ENCODE peak calls at places on chromosomes 6 and 20, in five cellular contexts. S is A549, P is stomach, O is GM12878, F is H1. G is an unnamed sample.
A peak's percentile ranks its signal among the peaks of the same experiment; 100 is the strongest.

GRCh38 chr6:151497935-151498726 is 4.3 kb downstream of the CCDC170 start:
- DNase-seq in S (no peak), P (no peak), O (no peak), F (no peak), G (no peak)

GRCh38 chr6:7832904-7833752 is 77.5 kb downstream of the TXNDC5 start:
- DNase-seq in S (no peak), P (no peak), O (no peak), F (no peak), G (no peak)

GRCh38 chr6:73774311-73774766 is 78.3 kb downstream of the CD109 start:
- DNase-seq in S (peak; percentile 9), P (no peak), O (peak; percentile 9), F (no peak), G (no peak)

GRCh38 chr6:53492860-53493634 is 51.9 kb downstream of the GCLC start:
- DNase-seq in S (peak; percentile 40), P (no peak), O (no peak), F (peak; percentile 49), G (no peak)

GRCh38 chr6:140203611-140204553 is 829.4 kb upstream of the CITED2 start:
- DNase-seq in S (no peak), P (no peak), O (no peak), F (no peak), G (no peak)

GRCh38 chr20:63097336-63097831 is 90.6 kb upstream of the BHLHE23 start:
- DNase-seq in S (no peak), P (no peak), O (no peak), F (peak; percentile 41), G (peak; percentile 3)

GRCh38 chr6:73032586-73032985 is 192.7 kb downstream of the KHDC1L start:
- DNase-seq in S (peak; percentile 2), P (no peak), O (no peak), F (no peak), G (no peak)

GRCh38 chr20:15339264-15339663 is 1001.9 kb upstream of the FLRT3 start:
- DNase-seq in S (no peak), P (no peak), O (no peak), F (no peak), G (no peak)

GRCh38 chr20:30485331-30486102 is 771.9 kb upstream of the DEFB115 start:
- DNase-seq in S (no peak), P (no peak), O (no peak), F (peak; percentile 16), G (no peak)

GRCh38 chr6:43180985-43181384 is 1.0 kb upstream of the CUL9 start:
- DNase-seq in S (no peak), P (no peak), O (no peak), F (no peak), G (no peak)

GRCh38 chr6:151254451-151255081 is 14.8 kb downstream of the AKAP12 start:
- DNase-seq in S (no peak), P (no peak), O (no peak), F (no peak), G (no peak)

GRCh38 chr6:7198833-7199800 is 91.4 kb downstream of the RREB1 start:
- DNase-seq in S (no peak), P (no peak), O (no peak), F (no peak), G (no peak)

GRCh38 chr6:56689114-56689513 is 46.4 kb upstream of the DST start:
- DNase-seq in S (no peak), P (no peak), O (no peak), F (no peak), G (no peak)

GRCh38 chr6:20377623-20378265 is 23.9 kb upstream of the E2F3 start:
- DNase-seq in S (no peak), P (no peak), O (no peak), F (no peak), G (no peak)

GRCh38 chr6:156563710-156564109 is 213.5 kb upstream of the ARID1B start:
- DNase-seq in S (no peak), P (no peak), O (no peak), F (no peak), G (no peak)

GRCh38 chr6:75458895-75459294 is 34.7 kb downstream of the FILIP1 start:
- DNase-seq in S (peak; percentile 49), P (no peak), O (no peak), F (no peak), G (no peak)

GRCh38 chr6:45537539-45537938 is 159.8 kb upstream of the SUPT3H start:
- DNase-seq in S (no peak), P (no peak), O (no peak), F (no peak), G (no peak)

GRCh38 chr6:39416026-39416425 is 93.5 kb upstream of the KCNK16 start:
- DNase-seq in S (no peak), P (no peak), O (no peak), F (no peak), G (no peak)

GRCh38 chr6:4017058-4017457 is 61.9 kb downstream of the FAM217A start:
- DNase-seq in S (no peak), P (no peak), O (no peak), F (no peak), G (no peak)

GRCh38 chr6:35392111-35392702 is 49.8 kb downstream of the PPARD start:
- DNase-seq in S (no peak), P (peak; percentile 95), O (no peak), F (no peak), G (peak; percentile 70)

GRCh38 chr6:32529697-32530429 is at the start of gene HLA-DRB5:
- DNase-seq in S (no peak), P (peak; percentile 34), O (peak; percentile 58), F (no peak), G (no peak)

GRCh38 chr20:39886650-39887190 is 802.3 kb downstream of the MAFB start:
- DNase-seq in S (no peak), P (no peak), O (no peak), F (no peak), G (no peak)

GRCh38 chr20:41072099-41072798 is 43.6 kb downstream of the TOP1 start:
- DNase-seq in S (no peak), P (no peak), O (no peak), F (no peak), G (peak; percentile 26)

GRCh38 chr20:48404598-48404997 is 423.2 kb downstream of the PREX1 start:
- DNase-seq in S (peak; percentile 13), P (no peak), O (no peak), F (no peak), G (no peak)

GRCh38 chr20:36497856-36498255 is 43.5 kb upstream of the MYL9 start:
- DNase-seq in S (no peak), P (peak; percentile 74), O (no peak), F (no peak), G (no peak)

GRCh38 chr6:2960935-2961334 is 10.4 kb downstream of the SERPINB6 start:
- DNase-seq in S (no peak), P (no peak), O (no peak), F (no peak), G (no peak)

GRCh38 chr6:2959909-2960719 is 11.3 kb downstream of the SERPINB6 start:
- DNase-seq in S (no peak), P (no peak), O (no peak), F (no peak), G (no peak)

GRCh38 chr6:2961971-2962370 is 9.4 kb downstream of the SERPINB6 start:
- DNase-seq in S (no peak), P (peak; percentile 78), O (no peak), F (no peak), G (no peak)

GRCh38 chr6:2962636-2963035 is 8.7 kb downstream of the SERPINB6 start:
- DNase-seq in S (no peak), P (no peak), O (no peak), F (no peak), G (no peak)

DNA sequence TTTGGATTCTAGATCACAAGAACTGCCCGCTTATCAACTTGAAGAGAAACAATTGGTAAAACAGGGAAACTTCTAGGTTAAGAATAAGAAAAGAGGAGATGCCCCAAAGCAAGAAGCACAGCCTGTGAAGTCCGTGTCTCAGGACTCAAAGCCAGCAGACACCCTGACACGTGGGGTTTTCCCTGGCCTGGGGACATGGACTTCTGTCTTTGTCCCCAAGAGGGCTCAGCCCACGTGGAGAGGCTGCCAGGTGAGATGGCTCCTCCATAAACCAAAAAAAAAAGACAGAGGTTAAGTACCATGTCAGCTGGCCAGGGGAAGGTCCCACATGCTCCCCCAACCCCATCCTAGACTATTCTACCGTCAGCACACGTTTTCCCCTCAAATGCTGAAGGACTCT is 9.9 kb downstream of the SERPINB6 start:
- DNase-seq in S (no peak), P (no peak), O (no peak), F (no peak), G (no peak)
- TF ChIP-seq EP300 in S (no peak), P (no peak), O (no peak), F (no peak), G (no peak)

GRCh38 chr6:139066080-139066479 is 37.5 kb downstream of the ABRACL start:
- DNase-seq in S (no peak), P (no peak), O (no peak), F (no peak), G (no peak)

GRCh38 chr6:139062921-139063320 is 34.4 kb downstream of the ABRACL start:
- DNase-seq in S (no peak), P (no peak), O (no peak), F (no peak), G (no peak)

GRCh38 chr6:139073118-139073517 is 44.6 kb downstream of the ABRACL start:
- DNase-seq in S (no peak), P (no peak), O (no peak), F (no peak), G (no peak)

GRCh38 chr6:139064981-139065665 is 36.6 kb downstream of the ABRACL start:
- DNase-seq in S (no peak), P (no peak), O (no peak), F (no peak), G (no peak)

GRCh38 chr6:139068846-139069245 is 40.3 kb downstream of the ABRACL start:
- DNase-seq in S (no peak), P (no peak), O (no peak), F (no peak), G (no peak)
- H3K4me3 ChIP-seq in S (no peak overlapping the region), P (no peak overlapping the region), O (no peak overlapping the region), F (no peak overlapping the region), G (no peak overlapping the region)

DNA sequence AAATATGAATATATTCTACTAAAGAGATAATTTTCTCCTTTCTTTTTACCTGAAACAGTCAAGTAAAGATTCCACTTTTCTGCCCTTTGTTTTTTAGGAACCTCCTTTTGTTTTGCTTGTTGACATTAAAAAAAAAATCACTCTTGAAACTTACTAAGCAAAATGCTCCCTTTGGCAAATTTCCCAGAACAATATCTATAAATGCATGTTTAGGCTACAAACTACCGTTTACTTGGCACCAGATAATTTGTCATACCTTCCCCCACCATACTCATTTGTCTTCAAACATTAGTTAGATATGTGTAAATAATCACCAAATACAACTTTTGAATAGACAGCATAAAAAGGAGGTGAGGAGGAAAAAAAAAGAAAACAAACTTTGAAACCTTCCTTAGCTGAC is 604.7 kb downstream of the RFPL4B start:
- DNase-seq in S (no peak), P (no peak), O (no peak), F (no peak), G (no peak)
- TF ChIP-seq EP300 in S (no peak), P (no peak), O (no peak), F (no peak), G (no peak)

DNA sequence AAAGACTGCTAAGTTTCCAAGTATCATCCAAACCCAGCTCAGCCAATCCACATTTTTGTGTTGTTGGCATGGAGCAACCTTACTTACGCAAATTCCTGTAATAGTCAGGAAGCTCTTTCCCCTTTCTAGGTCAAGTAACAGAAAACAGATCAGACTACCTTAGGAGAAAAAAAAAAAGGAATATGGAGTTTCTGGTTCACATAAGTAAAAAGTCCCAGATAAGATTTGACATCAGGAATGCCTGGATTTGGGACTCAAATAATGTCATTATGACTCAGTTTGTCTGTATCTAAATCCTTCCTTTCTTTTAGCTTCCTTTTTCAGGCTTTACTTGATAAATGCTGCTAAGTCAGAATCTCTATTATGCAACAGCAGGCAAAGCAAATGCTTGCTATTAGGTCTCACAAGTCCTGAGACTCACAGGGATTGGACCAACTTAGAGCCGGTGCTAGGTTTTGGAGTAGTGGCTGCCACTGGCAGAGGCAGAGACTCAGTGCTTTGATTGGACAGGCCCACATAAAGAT is 44.5 kb downstream of the NCOA7 start:
- DNase-seq in S (no peak), P (no peak), O (no peak), F (no peak), G (peak; percentile 33)
- H3K4me3 ChIP-seq in S (no peak overlapping the region), P (no peak overlapping the region), O (no peak overlapping the region), F (no peak overlapping the region), G (no peak overlapping the region)

G was measured in ovary.